ENCODE peak calls at places on chromosome 17, in ten cellular contexts. One of them, this sample, is unnamed.
A peak's percentile ranks its signal among the peaks of the same experiment; 100 is the strongest.

GRCh38 chr17:81008140-81008539 is 16.5 kb downstream of the CHMP6 start:
- DNase-seq in hepatocyte: no peak
- DNase-seq in posterior vena cava: no peak
- DNase-seq in lung microvascular endothelial cell: no peak
- DNase-seq in HS-27A: no peak
- DNase-seq in GM23338: no peak
- DNase-seq in AG04450: no peak
- DNase-seq in fibroblast of the conjunctiva: no peak
- DNase-seq in occipital lobe: no peak
- DNase-seq in activated gamma-delta T cell treated with Interleukin-2 at 50 U/mL for 16 hours: no peak
- DNase-seq in this sample: no peak

GRCh38 chr17:60305141-60305540 is 86.8 kb downstream of the USP32 start:
- DNase-seq in fibroblast of the conjunctiva: no peak
- DNase-seq in posterior vena cava: no peak
- DNase-seq in HS-27A: no peak
- DNase-seq in occipital lobe: no peak
- DNase-seq in activated gamma-delta T cell treated with Interleukin-2 at 50 U/mL for 16 hours: no peak
- DNase-seq in lung microvascular endothelial cell: peak; percentile 32
- DNase-seq in GM23338: peak; percentile 45
- DNase-seq in hepatocyte: peak; percentile 16
- DNase-seq in AG04450: no peak
- DNase-seq in this sample: peak; percentile 32

GRCh38 chr17:80455784-80456183 is 20.6 kb downstream of the NPTX1 start:
- DNase-seq in occipital lobe: no peak
- DNase-seq in lung microvascular endothelial cell: no peak
- DNase-seq in hepatocyte: no peak
- DNase-seq in fibroblast of the conjunctiva: no peak
- DNase-seq in GM23338: no peak
- DNase-seq in posterior vena cava: no peak
- DNase-seq in activated gamma-delta T cell treated with Interleukin-2 at 50 U/mL for 16 hours: no peak
- DNase-seq in HS-27A: no peak
- DNase-seq in AG04450: no peak
- DNase-seq in this sample: no peak

GRCh38 chr17:66426397-66427033 is 124.1 kb downstream of the PRKCA start:
- DNase-seq in AG04450: no peak
- DNase-seq in GM23338: peak; percentile 65
- DNase-seq in hepatocyte: no peak
- DNase-seq in lung microvascular endothelial cell: peak; percentile 29
- DNase-seq in activated gamma-delta T cell treated with Interleukin-2 at 50 U/mL for 16 hours: peak; percentile 26
- DNase-seq in occipital lobe: no peak
- DNase-seq in posterior vena cava: no peak
- DNase-seq in HS-27A: no peak
- DNase-seq in fibroblast of the conjunctiva: no peak
- DNase-seq in this sample: no peak

GRCh38 chr17:65797809-65798208 is 236.4 kb upstream of the AXIN2 start:
- DNase-seq in HS-27A: no peak
- DNase-seq in posterior vena cava: no peak
- DNase-seq in AG04450: no peak
- DNase-seq in lung microvascular endothelial cell: peak; percentile 6
- DNase-seq in occipital lobe: no peak
- DNase-seq in hepatocyte: no peak
- DNase-seq in fibroblast of the conjunctiva: no peak
- DNase-seq in GM23338: peak; percentile 86
- DNase-seq in activated gamma-delta T cell treated with Interleukin-2 at 50 U/mL for 16 hours: no peak
- DNase-seq in this sample: no peak

GRCh38 chr17:80737106-80738019 is 192.7 kb downstream of the RPTOR start:
- DNase-seq in activated gamma-delta T cell treated with Interleukin-2 at 50 U/mL for 16 hours: no peak
- DNase-seq in hepatocyte: no peak
- DNase-seq in lung microvascular endothelial cell: no peak
- DNase-seq in GM23338: peak; percentile 29
- DNase-seq in fibroblast of the conjunctiva: no peak
- DNase-seq in posterior vena cava: no peak
- DNase-seq in HS-27A: no peak
- DNase-seq in AG04450: no peak
- DNase-seq in occipital lobe: no peak
- DNase-seq in this sample: no peak

GRCh38 chr17:80694085-80694991 is 149.7 kb downstream of the RPTOR start:
- DNase-seq in hepatocyte: no peak
- DNase-seq in fibroblast of the conjunctiva: no peak
- DNase-seq in activated gamma-delta T cell treated with Interleukin-2 at 50 U/mL for 16 hours: no peak
- DNase-seq in GM23338: no peak
- DNase-seq in posterior vena cava: no peak
- DNase-seq in AG04450: no peak
- DNase-seq in occipital lobe: no peak
- DNase-seq in HS-27A: no peak
- DNase-seq in lung microvascular endothelial cell: no peak
- DNase-seq in this sample: no peak

GRCh38 chr17:74135391-74136167 is 67.9 kb upstream of the RPL38 start:
- DNase-seq in HS-27A: no peak
- DNase-seq in GM23338: no peak
- DNase-seq in lung microvascular endothelial cell: no peak
- DNase-seq in fibroblast of the conjunctiva: no peak
- DNase-seq in hepatocyte: no peak
- DNase-seq in posterior vena cava: peak; percentile 68
- DNase-seq in activated gamma-delta T cell treated with Interleukin-2 at 50 U/mL for 16 hours: no peak
- DNase-seq in AG04450: no peak
- DNase-seq in occipital lobe: no peak
- DNase-seq in this sample: no peak

GRCh38 chr17:72850410-72850809 is 242.1 kb downstream of the SLC39A11 start:
- DNase-seq in hepatocyte: no peak
- DNase-seq in lung microvascular endothelial cell: peak; percentile 59
- DNase-seq in posterior vena cava: no peak
- DNase-seq in activated gamma-delta T cell treated with Interleukin-2 at 50 U/mL for 16 hours: no peak
- DNase-seq in fibroblast of the conjunctiva: peak; percentile 14
- DNase-seq in AG04450: peak; percentile 46
- DNase-seq in GM23338: no peak
- DNase-seq in occipital lobe: no peak
- DNase-seq in HS-27A: no peak
- DNase-seq in this sample: peak; percentile 18

GRCh38 chr17:59426031-59426430 is 94.6 kb downstream of the YPEL2 start:
- DNase-seq in AG04450: no peak
- DNase-seq in occipital lobe: no peak
- DNase-seq in lung microvascular endothelial cell: no peak
- DNase-seq in hepatocyte: no peak
- DNase-seq in posterior vena cava: no peak
- DNase-seq in activated gamma-delta T cell treated with Interleukin-2 at 50 U/mL for 16 hours: no peak
- DNase-seq in HS-27A: no peak
- DNase-seq in GM23338: no peak
- DNase-seq in fibroblast of the conjunctiva: no peak
- DNase-seq in this sample: no peak

GRCh38 chr17:79988163-79988971 is 47.3 kb downstream of the TBC1D16 start:
- DNase-seq in posterior vena cava: peak; percentile 90
- DNase-seq in activated gamma-delta T cell treated with Interleukin-2 at 50 U/mL for 16 hours: no peak
- DNase-seq in AG04450: peak; percentile 55
- DNase-seq in hepatocyte: peak; percentile 73
- DNase-seq in fibroblast of the conjunctiva: peak; percentile 80
- DNase-seq in occipital lobe: no peak
- DNase-seq in HS-27A: no peak
- DNase-seq in GM23338: no peak
- DNase-seq in lung microvascular endothelial cell: peak; percentile 84
- DNase-seq in this sample: peak; percentile 91

GRCh38 chr17:68197997-68198930 is 49.6 kb upstream of the AMZ2 start:
- DNase-seq in HS-27A: no peak
- DNase-seq in posterior vena cava: no peak
- DNase-seq in fibroblast of the conjunctiva: no peak
- DNase-seq in hepatocyte: peak; percentile 39
- DNase-seq in AG04450: no peak
- DNase-seq in lung microvascular endothelial cell: no peak
- DNase-seq in activated gamma-delta T cell treated with Interleukin-2 at 50 U/mL for 16 hours: no peak
- DNase-seq in occipital lobe: no peak
- DNase-seq in GM23338: peak; percentile 77
- DNase-seq in this sample: no peak

GRCh38 chr17:7056386-7056785 is 12.5 kb upstream of the SLC16A11 start:
- DNase-seq in AG04450: no peak
- DNase-seq in lung microvascular endothelial cell: no peak
- DNase-seq in hepatocyte: no peak
- DNase-seq in fibroblast of the conjunctiva: no peak
- DNase-seq in occipital lobe: no peak
- DNase-seq in posterior vena cava: no peak
- DNase-seq in GM23338: no peak
- DNase-seq in HS-27A: no peak
- DNase-seq in activated gamma-delta T cell treated with Interleukin-2 at 50 U/mL for 16 hours: no peak
- DNase-seq in this sample: peak; percentile 61

GRCh38 chr17:57466042-57466471 is 209.7 kb downstream of the MSI2 start:
- DNase-seq in GM23338: peak; percentile 75
- DNase-seq in hepatocyte: no peak
- DNase-seq in occipital lobe: no peak
- DNase-seq in HS-27A: no peak
- DNase-seq in fibroblast of the conjunctiva: no peak
- DNase-seq in activated gamma-delta T cell treated with Interleukin-2 at 50 U/mL for 16 hours: no peak
- DNase-seq in lung microvascular endothelial cell: no peak
- DNase-seq in AG04450: no peak
- DNase-seq in posterior vena cava: peak; percentile 48
- DNase-seq in this sample: no peak

GRCh38 chr17:78716292-78716691 is 65.8 kb downstream of the CYTH1 start:
- DNase-seq in GM23338: no peak
- DNase-seq in activated gamma-delta T cell treated with Interleukin-2 at 50 U/mL for 16 hours: no peak
- DNase-seq in HS-27A: no peak
- DNase-seq in AG04450: no peak
- DNase-seq in lung microvascular endothelial cell: no peak
- DNase-seq in hepatocyte: no peak
- DNase-seq in occipital lobe: no peak
- DNase-seq in posterior vena cava: no peak
- DNase-seq in fibroblast of the conjunctiva: no peak
- DNase-seq in this sample: no peak

GRCh38 chr17:74020522-74020921 is 183.0 kb upstream of the RPL38 start:
- DNase-seq in posterior vena cava: no peak
- DNase-seq in AG04450: no peak
- DNase-seq in GM23338: no peak
- DNase-seq in fibroblast of the conjunctiva: no peak
- DNase-seq in activated gamma-delta T cell treated with Interleukin-2 at 50 U/mL for 16 hours: no peak
- DNase-seq in HS-27A: no peak
- DNase-seq in hepatocyte: no peak
- DNase-seq in occipital lobe: no peak
- DNase-seq in lung microvascular endothelial cell: no peak
- DNase-seq in this sample: no peak

GRCh38 chr17:81831957-81832607 is 1.0 kb downstream of the MCRIP1 start:
- DNase-seq in posterior vena cava: no peak
- DNase-seq in lung microvascular endothelial cell: peak; percentile 13
- DNase-seq in activated gamma-delta T cell treated with Interleukin-2 at 50 U/mL for 16 hours: peak; percentile 33
- DNase-seq in HS-27A: no peak
- DNase-seq in hepatocyte: no peak
- DNase-seq in GM23338: no peak
- DNase-seq in occipital lobe: no peak
- DNase-seq in fibroblast of the conjunctiva: no peak
- DNase-seq in AG04450: no peak
- DNase-seq in this sample: no peak

GRCh38 chr17:28282596-28282995 is 36.4 kb upstream of the TMEM97 start:
- DNase-seq in activated gamma-delta T cell treated with Interleukin-2 at 50 U/mL for 16 hours: no peak
- DNase-seq in occipital lobe: no peak
- DNase-seq in lung microvascular endothelial cell: peak; percentile 73
- DNase-seq in fibroblast of the conjunctiva: peak; percentile 55
- DNase-seq in hepatocyte: no peak
- DNase-seq in AG04450: peak; percentile 76
- DNase-seq in GM23338: no peak
- DNase-seq in HS-27A: peak; percentile 40
- DNase-seq in posterior vena cava: no peak
- DNase-seq in this sample: peak; percentile 91

GRCh38 chr17:55661963-55662834 is 60.5 kb downstream of the TMEM100 start:
- DNase-seq in posterior vena cava: no peak
- DNase-seq in activated gamma-delta T cell treated with Interleukin-2 at 50 U/mL for 16 hours: no peak
- DNase-seq in occipital lobe: no peak
- DNase-seq in hepatocyte: no peak
- DNase-seq in fibroblast of the conjunctiva: no peak
- DNase-seq in AG04450: no peak
- DNase-seq in GM23338: no peak
- DNase-seq in lung microvascular endothelial cell: no peak
- DNase-seq in HS-27A: no peak
- DNase-seq in this sample: no peak

GRCh38 chr17:12631076-12631475 is 34.6 kb upstream of the MYOCD start:
- DNase-seq in occipital lobe: peak; percentile 8
- DNase-seq in AG04450: no peak
- DNase-seq in lung microvascular endothelial cell: no peak
- DNase-seq in GM23338: no peak
- DNase-seq in posterior vena cava: no peak
- DNase-seq in hepatocyte: no peak
- DNase-seq in activated gamma-delta T cell treated with Interleukin-2 at 50 U/mL for 16 hours: no peak
- DNase-seq in HS-27A: no peak
- DNase-seq in fibroblast of the conjunctiva: no peak
- DNase-seq in this sample: no peak

GRCh38 chr17:48489781-48490180 is 41.0 kb downstream of the HOXB1 start:
- DNase-seq in posterior vena cava: no peak
- DNase-seq in HS-27A: no peak
- DNase-seq in fibroblast of the conjunctiva: no peak
- DNase-seq in occipital lobe: no peak
- DNase-seq in GM23338: no peak
- DNase-seq in hepatocyte: no peak
- DNase-seq in activated gamma-delta T cell treated with Interleukin-2 at 50 U/mL for 16 hours: no peak
- DNase-seq in AG04450: no peak
- DNase-seq in lung microvascular endothelial cell: no peak
- DNase-seq in this sample: no peak

GRCh38 chr17:21674242-21674731 is 18.0 kb upstream of the KCNJ18 start:
- DNase-seq in posterior vena cava: peak; percentile 84
- DNase-seq in fibroblast of the conjunctiva: no peak
- DNase-seq in AG04450: no peak
- DNase-seq in occipital lobe: no peak
- DNase-seq in HS-27A: no peak
- DNase-seq in lung microvascular endothelial cell: no peak
- DNase-seq in GM23338: no peak
- DNase-seq in hepatocyte: no peak
- DNase-seq in activated gamma-delta T cell treated with Interleukin-2 at 50 U/mL for 16 hours: no peak
- DNase-seq in this sample: no peak

GRCh38 chr17:77570565-77570898 is 388.0 kb upstream of the TNRC6C start:
- DNase-seq in posterior vena cava: peak; percentile 64
- DNase-seq in HS-27A: no peak
- DNase-seq in hepatocyte: no peak
- DNase-seq in AG04450: no peak
- DNase-seq in GM23338: no peak
- DNase-seq in lung microvascular endothelial cell: no peak
- DNase-seq in occipital lobe: no peak
- DNase-seq in activated gamma-delta T cell treated with Interleukin-2 at 50 U/mL for 16 hours: no peak
- DNase-seq in fibroblast of the conjunctiva: no peak
- DNase-seq in this sample: no peak

GRCh38 chr17:2239882-2240430 is 63.6 kb downstream of the SMG6 start:
- DNase-seq in GM23338: no peak
- DNase-seq in AG04450: peak; percentile 79
- DNase-seq in hepatocyte: no peak
- DNase-seq in occipital lobe: no peak
- DNase-seq in HS-27A: no peak
- DNase-seq in lung microvascular endothelial cell: peak; percentile 96
- DNase-seq in posterior vena cava: peak; percentile 89
- DNase-seq in fibroblast of the conjunctiva: peak; percentile 69
- DNase-seq in activated gamma-delta T cell treated with Interleukin-2 at 50 U/mL for 16 hours: no peak
- DNase-seq in this sample: peak; percentile 82

GRCh38 chr17:76659928-76660614 is 16.5 kb upstream of the ST6GALNAC1 start:
- DNase-seq in activated gamma-delta T cell treated with Interleukin-2 at 50 U/mL for 16 hours: peak; percentile 23
- DNase-seq in GM23338: no peak
- DNase-seq in HS-27A: no peak
- DNase-seq in hepatocyte: no peak
- DNase-seq in fibroblast of the conjunctiva: no peak
- DNase-seq in AG04450: no peak
- DNase-seq in occipital lobe: no peak
- DNase-seq in lung microvascular endothelial cell: peak; percentile 35
- DNase-seq in posterior vena cava: no peak
- DNase-seq in this sample: peak; percentile 86

GRCh38 chr17:19747829-19748806 is at the start of gene ALDH3A1:
- DNase-seq in HS-27A: no peak
- DNase-seq in GM23338: no peak
- DNase-seq in activated gamma-delta T cell treated with Interleukin-2 at 50 U/mL for 16 hours: no peak
- DNase-seq in hepatocyte: peak; percentile 38
- DNase-seq in AG04450: no peak
- DNase-seq in lung microvascular endothelial cell: no peak
- DNase-seq in posterior vena cava: no peak
- DNase-seq in fibroblast of the conjunctiva: peak; percentile 27
- DNase-seq in occipital lobe: no peak
- DNase-seq in this sample: no peak

GRCh38 chr17:32495347-32496253 is 8.8 kb downstream of the CDK5R1 start:
- DNase-seq in HS-27A: no peak
- DNase-seq in fibroblast of the conjunctiva: no peak
- DNase-seq in GM23338: no peak
- DNase-seq in lung microvascular endothelial cell: no peak
- DNase-seq in activated gamma-delta T cell treated with Interleukin-2 at 50 U/mL for 16 hours: no peak
- DNase-seq in AG04450: no peak
- DNase-seq in posterior vena cava: peak; percentile 82
- DNase-seq in occipital lobe: no peak
- DNase-seq in hepatocyte: no peak
- DNase-seq in this sample: peak; percentile 40

GRCh38 chr17:74605361-74605760 is 13.3 kb upstream of the CD300LD start:
- DNase-seq in posterior vena cava: peak; percentile 92
- DNase-seq in AG04450: peak; percentile 3
- DNase-seq in hepatocyte: peak; percentile 78
- DNase-seq in fibroblast of the conjunctiva: peak; percentile 63
- DNase-seq in activated gamma-delta T cell treated with Interleukin-2 at 50 U/mL for 16 hours: no peak
- DNase-seq in GM23338: no peak
- DNase-seq in lung microvascular endothelial cell: peak; percentile 7
- DNase-seq in occipital lobe: peak; percentile 50
- DNase-seq in HS-27A: peak; percentile 2
- DNase-seq in this sample: peak; percentile 61

This sample was measured in renal cortical epithelial cell.